ENCODE peak calls at places on chromosome 21, in four cellular contexts. S is GM18507, U is breast epithelium, F is body of pancreas. L is an unnamed sample.

GRCh38 chr21:38979271-38980196 is 173.8 kb downstream of the ETS2 start:
- DNase-seq in S (no peak), U (no peak), F (no peak), L (no peak)

GRCh38 chr21:34956416-34957316 is 92.4 kb downstream of the RUNX1 start:
- DNase-seq in S (no peak), U (peak), F (no peak), L (no peak)

GRCh38 chr21:43211085-43212071 is 42.6 kb downstream of the CRYAA start:
- DNase-seq in S (no peak), U (peak), F (peak), L (no peak)

GRCh38 chr21:18350216-18350615 is 53.4 kb downstream of the TMPRSS15 start:
- DNase-seq in S (no peak), U (no peak), F (no peak), L (no peak)

GRCh38 chr21:45981641-45982255 is at the start of gene COL6A1:
- DNase-seq in S (no peak), U (peak), F (peak), L (no peak)

GRCh38 chr21:41419921-41420862 is 5.8 kb upstream of the MX1 start:
- DNase-seq in S (no peak), U (peak), F (peak), L (peak)

GRCh38 chr21:43846430-43846829 is 18.6 kb upstream of the AGPAT3 start:
- DNase-seq in S (no peak), U (no peak), F (no peak), L (no peak)

GRCh38 chr21:30268608-30269197 is 14.0 kb downstream of the KRTAP24-1 start:
- DNase-seq in S (no peak), U (no peak), F (no peak), L (no peak)

GRCh38 chr21:32348604-32349332 is 44.0 kb downstream of the URB1 start:
- DNase-seq in S (no peak), U (peak), F (peak), L (no peak)

GRCh38 chr21:33383056-33383888 is 19.9 kb upstream of the IFNGR2 start:
- DNase-seq in S (no peak), U (peak), F (peak), L (no peak)

GRCh38 chr21:41555053-41555452 is 47.1 kb upstream of the TMPRSS2 start:
- DNase-seq in S (no peak), U (no peak), F (no peak), L (no peak)

L was measured in thoracic aorta.